ENCODE peak calls at places on chromosomes 4 and X, in eight cellular contexts. G is testis, Q is dorsolateral prefrontal cortex, W is right atrium auricular region, H is A549, V is adrenal gland, B is astrocyte of the spinal cord, K is colonic mucosa. U is an unnamed sample.
A peak's percentile ranks its signal among the peaks of the same experiment; 100 is the strongest.

GRCh38 chrX:121333942-121334341 is 286.5 kb downstream of the GLUD2 start:
- DNase-seq in G (no peak), Q (no peak), W (no peak), H (no peak), V (no peak), B (no peak), K (no peak), U (peak; percentile 26)

GRCh38 chr4:1171306-1172227 is 816 bp downstream of the SPON2 start:
- DNase-seq in G (no peak), Q (peak; percentile 79), W (no peak), H (no peak), V (no peak), B (no peak), K (peak; percentile 27), U (no peak)

GRCh38 chrX:75086731-75087195 is 69.3 kb downstream of the ABCB7 start:
- DNase-seq in G (no peak), Q (no peak), W (no peak), H (no peak), V (no peak), B (peak; percentile 0), K (no peak), U (no peak)

GRCh38 chr4:11497972-11498371 is 69.3 kb upstream of the HS3ST1 start:
- DNase-seq in G (no peak), Q (no peak), W (no peak), H (no peak), V (no peak), B (no peak), K (no peak), U (no peak)

GRCh38 chrX:72009731-72010130 is 99.1 kb downstream of the NHSL2 start:
- DNase-seq in G (no peak), Q (no peak), W (peak; percentile 23), H (no peak), V (no peak), B (no peak), K (no peak), U (no peak)

GRCh38 chr4:139603576-139604387 is 47.8 kb upstream of the SETD7 start:
- DNase-seq in G (peak; percentile 73), Q (peak; percentile 19), W (no peak), H (peak; percentile 38), V (no peak), B (peak; percentile 60), K (peak; percentile 62), U (peak; percentile 45)

GRCh38 chr4:7159923-7160322 is 32.4 kb upstream of the SORCS2 start:
- DNase-seq in G (no peak), Q (no peak), W (no peak), H (no peak), V (no peak), B (no peak), K (peak; percentile 41), U (no peak)

GRCh38 chr4:139857021-139857420 is 191.4 kb downstream of the MGST2 start:
- DNase-seq in G (no peak), Q (no peak), W (no peak), H (no peak), V (no peak), B (no peak), K (no peak), U (peak; percentile 84)

GRCh38 chr4:142567199-142567598 is 278.9 kb downstream of the INPP4B start:
- DNase-seq in G (no peak), Q (no peak), W (no peak), H (peak; percentile 4), V (no peak), B (no peak), K (no peak), U (no peak)

GRCh38 chrX:150227873-150228272 is 135.2 kb upstream of the MAMLD1 start:
- DNase-seq in G (no peak), Q (no peak), W (no peak), H (no peak), V (no peak), B (no peak), K (peak; percentile 9), U (no peak)

GRCh38 chr4:20086768-20087167 is 164.9 kb upstream of the SLIT2 start:
- DNase-seq in G (no peak), Q (no peak), W (no peak), H (no peak), V (no peak), B (no peak), K (no peak), U (no peak)

GRCh38 chr4:174394915-174395314 is 111.2 kb downstream of the CEP44 start:
- DNase-seq in G (no peak), Q (no peak), W (no peak), H (no peak), V (no peak), B (peak; percentile 75), K (no peak), U (no peak)

DNA sequence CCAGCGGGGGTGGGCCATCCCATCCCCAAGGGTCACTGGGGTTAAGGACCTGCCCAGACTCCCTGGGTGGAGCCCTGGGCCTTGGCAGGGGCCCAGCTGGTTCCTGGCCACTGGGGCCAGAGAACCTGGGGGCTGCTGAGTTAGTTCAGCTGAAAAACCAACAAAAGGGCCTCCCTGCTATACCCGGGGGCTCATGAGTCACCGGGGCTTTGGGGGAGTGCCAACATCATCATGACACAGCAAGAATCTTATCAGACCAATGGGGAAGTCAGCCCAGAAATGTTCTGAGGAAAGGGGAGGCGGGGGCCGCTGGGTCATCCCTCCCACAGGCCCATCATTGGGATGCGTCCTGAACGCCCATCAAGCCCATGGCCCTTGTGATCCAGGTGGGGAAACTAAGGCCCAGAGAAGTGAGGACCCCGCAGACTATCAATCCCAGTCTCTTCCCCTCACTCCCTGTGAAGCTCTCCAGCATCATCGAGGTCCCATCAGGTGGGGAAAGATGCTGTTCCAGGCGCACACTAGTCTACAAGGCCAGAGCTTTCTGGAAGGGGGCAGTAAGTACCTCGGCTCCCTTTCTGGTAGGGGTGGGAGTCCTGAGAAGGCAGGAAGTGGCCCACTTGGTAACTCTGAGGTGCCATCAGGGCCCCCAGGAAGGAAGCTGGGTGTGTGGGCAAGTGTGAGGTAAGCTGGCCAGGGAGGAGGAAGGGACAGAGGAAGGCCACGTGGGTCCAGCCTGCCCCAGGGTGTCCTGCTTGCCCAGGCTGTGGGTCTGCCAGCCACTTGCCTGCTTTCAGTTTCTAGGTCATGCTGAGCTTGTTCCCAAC is 4.5 kb downstream of the G6PD start:
- DNase-seq in G (peak; percentile 87), Q (no peak), W (peak; percentile 95), H (peak; percentile 77), V (peak; percentile 94), B (peak; percentile 92), K (peak; percentile 57), U (no peak)
- H3K4me3 ChIP-seq in G (no peak overlapping the region), Q (no peak overlapping the region), W (no peak overlapping the region), H (peak overlapping the region; percentile 27), V (peak overlapping the region; percentile 19), B (no peak overlapping the region), K (no peak overlapping the region), U (no peak overlapping the region)

DNA sequence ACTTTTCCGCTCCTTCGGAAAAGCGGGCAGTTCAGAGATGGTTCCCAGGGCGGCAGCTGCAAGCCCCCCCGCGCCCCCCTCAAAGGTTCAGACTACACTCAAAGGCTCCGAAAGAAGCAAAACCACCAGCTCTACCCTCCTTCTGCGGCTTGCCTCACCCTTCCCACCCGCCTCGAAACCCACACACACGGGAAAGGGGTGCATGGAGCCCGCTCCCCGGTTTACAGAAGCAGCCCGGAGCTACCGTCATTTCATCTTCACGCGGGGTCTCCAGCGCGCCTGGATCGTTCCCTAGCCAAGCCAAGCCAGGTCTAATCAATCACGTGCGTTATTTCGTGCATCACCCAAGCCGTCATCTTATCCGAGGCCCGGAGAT is 1.2 kb downstream of the NLGN4X start:
- DNase-seq in G (no peak), Q (peak; percentile 6), W (no peak), H (no peak), V (no peak), B (no peak), K (no peak), U (no peak)
- H3K4me3 ChIP-seq in G (peak overlapping the region; percentile 59), Q (peak overlapping the region; percentile 73), W (peak overlapping the region; percentile 46), H (no peak overlapping the region), V (no peak overlapping the region), B (peak overlapping the region; percentile 50), K (no peak overlapping the region), U (no peak overlapping the region)

GRCh38 chrX:101191217-101191750 is 28.3 kb upstream of the DRP2 start:
- DNase-seq in G (peak; percentile 52), Q (peak; percentile 33), W (no peak), H (no peak), V (peak; percentile 19), B (no peak), K (no peak), U (no peak)

GRCh38 chrX:101195442-101196173 is 24.0 kb upstream of the DRP2 start:
- DNase-seq in G (no peak), Q (no peak), W (no peak), H (no peak), V (no peak), B (no peak), K (no peak), U (no peak)

DNA sequence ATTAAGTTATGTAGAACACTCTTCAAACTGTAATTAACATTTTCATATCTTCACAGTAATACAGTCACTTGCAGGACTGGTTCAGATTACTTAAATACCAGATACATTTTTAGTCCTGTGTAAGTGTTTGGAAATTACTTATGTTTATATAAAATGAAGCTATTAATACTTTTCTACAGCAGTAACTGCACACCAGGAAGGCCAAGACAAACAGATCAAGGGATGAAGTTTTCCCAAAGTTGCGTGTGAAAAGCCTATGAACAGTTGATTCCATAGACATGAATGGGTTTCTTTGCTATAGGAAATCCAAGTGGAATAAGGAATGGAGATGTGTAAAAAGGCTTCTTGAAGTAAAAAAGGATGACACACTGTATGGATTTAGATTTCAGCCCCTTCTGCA is 28.9 kb upstream of the DRP2 start:
- DNase-seq in G (no peak), Q (no peak), W (no peak), H (no peak), V (no peak), B (no peak), K (no peak), U (no peak)
- H3K4me3 ChIP-seq in G (no peak overlapping the region), Q (no peak overlapping the region), W (no peak overlapping the region), H (no peak overlapping the region), V (no peak overlapping the region), B (no peak overlapping the region), K (no peak overlapping the region), U (no peak overlapping the region)

DNA sequence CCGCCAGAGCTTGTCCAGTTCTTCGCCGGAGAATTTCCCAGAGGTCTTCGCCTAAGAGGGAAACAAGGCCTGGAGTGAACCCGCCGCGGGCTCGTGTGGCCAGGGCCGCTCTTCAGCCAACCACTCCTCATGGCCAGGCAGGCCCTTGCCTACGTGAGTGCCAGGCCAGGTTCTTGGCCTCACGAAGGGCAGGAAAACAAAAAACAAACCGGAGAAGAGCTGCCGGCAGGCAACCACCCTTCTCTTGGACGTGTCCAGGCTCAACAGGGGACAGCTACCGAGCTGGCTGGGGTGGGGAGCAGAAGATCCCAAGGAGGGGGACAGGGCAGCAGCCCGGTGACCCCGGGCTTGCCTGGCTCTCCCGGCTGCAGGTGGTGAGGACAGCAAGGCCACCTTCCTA is 13.3 kb downstream of the LRPAP1 start:
- DNase-seq in G (no peak), Q (no peak), W (no peak), H (no peak), V (peak; percentile 9), B (no peak), K (no peak), U (no peak)
- H3K4me3 ChIP-seq in G (no peak overlapping the region), Q (no peak overlapping the region), W (no peak overlapping the region), H (no peak overlapping the region), V (no peak overlapping the region), B (no peak overlapping the region), K (no peak overlapping the region), U (no peak overlapping the region)

GRCh38 chr4:184803884-184804283 is 21.9 kb downstream of the ACSL1 start:
- DNase-seq in G (no peak), Q (no peak), W (no peak), H (no peak), V (no peak), B (no peak), K (no peak), U (no peak)
- H3K4me3 ChIP-seq in G (no peak overlapping the region), Q (no peak overlapping the region), W (peak overlapping the region; percentile 9), H (no peak overlapping the region), V (no peak overlapping the region), B (no peak overlapping the region), K (no peak overlapping the region), U (no peak overlapping the region)

U was measured in Jurkat, Clone E6-1.